ENCODE peak calls at places on chromosome 5, in five cellular contexts. One of them, this sample, is unnamed.
A peak's percentile ranks its signal among the peaks of the same experiment; 100 is the strongest.

GRCh38 chr5:145936401-145937131 is at the start of gene SH3RF2:
- DNase-seq in A549: peak; percentile 82
- DNase-seq in ovary: peak; percentile 30
- DNase-seq in tibial nerve: no peak
- DNase-seq in body of pancreas: peak; percentile 70
- DNase-seq in this sample: no peak

GRCh38 chr5:57221049-57221568 is 47.2 kb downstream of the GPBP1 start:
- DNase-seq in A549: peak; percentile 63
- DNase-seq in ovary: no peak
- DNase-seq in tibial nerve: peak; percentile 80
- DNase-seq in body of pancreas: no peak
- DNase-seq in this sample: peak; percentile 86

GRCh38 chr5:72815580-72816296 is 723 bp upstream of the TNPO1 start:
- DNase-seq in A549: no peak
- DNase-seq in ovary: no peak
- DNase-seq in tibial nerve: peak; percentile 38
- DNase-seq in body of pancreas: no peak
- DNase-seq in this sample: no peak

GRCh38 chr5:132011561-132012384 is at the start of gene ACSL6:
- DNase-seq in A549: no peak
- DNase-seq in ovary: peak; percentile 47
- DNase-seq in tibial nerve: no peak
- DNase-seq in body of pancreas: peak; percentile 53
- DNase-seq in this sample: peak; percentile 58

GRCh38 chr5:38316544-38317224 is 58.3 kb downstream of the EGFLAM start:
- DNase-seq in A549: no peak
- DNase-seq in ovary: peak; percentile 47
- DNase-seq in tibial nerve: peak; percentile 48
- DNase-seq in body of pancreas: no peak
- DNase-seq in this sample: no peak

GRCh38 chr5:125085797-125086505 is 339.5 kb upstream of the ZNF608 start:
- DNase-seq in A549: peak; percentile 3
- DNase-seq in ovary: no peak
- DNase-seq in tibial nerve: no peak
- DNase-seq in body of pancreas: no peak
- DNase-seq in this sample: no peak

GRCh38 chr5:91632871-91633270 is 249.8 kb upstream of the ARRDC3 start:
- DNase-seq in A549: peak; percentile 16
- DNase-seq in ovary: no peak
- DNase-seq in tibial nerve: no peak
- DNase-seq in body of pancreas: no peak
- DNase-seq in this sample: no peak

GRCh38 chr5:124789104-124789605 is 42.7 kb upstream of the ZNF608 start:
- DNase-seq in A549: peak; percentile 49
- DNase-seq in ovary: no peak
- DNase-seq in tibial nerve: no peak
- DNase-seq in body of pancreas: no peak
- DNase-seq in this sample: no peak

GRCh38 chr5:97094579-97095317 is 47.7 kb downstream of the LIX1 start:
- DNase-seq in A549: no peak
- DNase-seq in ovary: no peak
- DNase-seq in tibial nerve: no peak
- DNase-seq in body of pancreas: no peak
- DNase-seq in this sample: no peak

GRCh38 chr5:115377468-115378217 is 81.2 kb upstream of the CCDC112 start:
- DNase-seq in A549: peak; percentile 22
- DNase-seq in ovary: no peak
- DNase-seq in tibial nerve: no peak
- DNase-seq in body of pancreas: no peak
- DNase-seq in this sample: no peak

GRCh38 chr5:154590093-154590724 is 112.2 kb upstream of the HAND1 start:
- DNase-seq in A549: no peak
- DNase-seq in ovary: no peak
- DNase-seq in tibial nerve: no peak
- DNase-seq in body of pancreas: no peak
- DNase-seq in this sample: no peak

GRCh38 chr5:180860887-180861822 is at the start of gene ZFP62:
- DNase-seq in A549: peak; percentile 94
- DNase-seq in ovary: peak; percentile 95
- DNase-seq in tibial nerve: peak; percentile 72
- DNase-seq in body of pancreas: peak; percentile 93
- DNase-seq in this sample: peak; percentile 96
- TF ChIP-seq POLR2A in A549: peak; percentile 21
- TF ChIP-seq POLR2A in ovary: peak; percentile 41
- TF ChIP-seq POLR2A in tibial nerve: peak; percentile 64
- TF ChIP-seq POLR2A in body of pancreas: peak; percentile 85
- TF ChIP-seq POLR2A in this sample: peak; percentile 77

GRCh38 chr5:160466121-160466520 is 44.5 kb downstream of the PTTG1 start:
- DNase-seq in A549: no peak
- DNase-seq in ovary: no peak
- DNase-seq in tibial nerve: no peak
- DNase-seq in body of pancreas: no peak
- DNase-seq in this sample: no peak

GRCh38 chr5:160468576-160468975 is 46.9 kb downstream of the PTTG1 start:
- DNase-seq in A549: no peak
- DNase-seq in ovary: no peak
- DNase-seq in tibial nerve: no peak
- DNase-seq in body of pancreas: no peak
- DNase-seq in this sample: no peak

GRCh38 chr5:160466889-160467554 is 45.4 kb downstream of the PTTG1 start:
- DNase-seq in A549: peak; percentile 3
- DNase-seq in ovary: no peak
- DNase-seq in tibial nerve: no peak
- DNase-seq in body of pancreas: no peak
- DNase-seq in this sample: no peak

GRCh38 chr5:160469156-160470144 is 47.8 kb downstream of the PTTG1 start:
- DNase-seq in A549: no peak
- DNase-seq in ovary: no peak
- DNase-seq in tibial nerve: no peak
- DNase-seq in body of pancreas: no peak
- DNase-seq in this sample: no peak

DNA sequence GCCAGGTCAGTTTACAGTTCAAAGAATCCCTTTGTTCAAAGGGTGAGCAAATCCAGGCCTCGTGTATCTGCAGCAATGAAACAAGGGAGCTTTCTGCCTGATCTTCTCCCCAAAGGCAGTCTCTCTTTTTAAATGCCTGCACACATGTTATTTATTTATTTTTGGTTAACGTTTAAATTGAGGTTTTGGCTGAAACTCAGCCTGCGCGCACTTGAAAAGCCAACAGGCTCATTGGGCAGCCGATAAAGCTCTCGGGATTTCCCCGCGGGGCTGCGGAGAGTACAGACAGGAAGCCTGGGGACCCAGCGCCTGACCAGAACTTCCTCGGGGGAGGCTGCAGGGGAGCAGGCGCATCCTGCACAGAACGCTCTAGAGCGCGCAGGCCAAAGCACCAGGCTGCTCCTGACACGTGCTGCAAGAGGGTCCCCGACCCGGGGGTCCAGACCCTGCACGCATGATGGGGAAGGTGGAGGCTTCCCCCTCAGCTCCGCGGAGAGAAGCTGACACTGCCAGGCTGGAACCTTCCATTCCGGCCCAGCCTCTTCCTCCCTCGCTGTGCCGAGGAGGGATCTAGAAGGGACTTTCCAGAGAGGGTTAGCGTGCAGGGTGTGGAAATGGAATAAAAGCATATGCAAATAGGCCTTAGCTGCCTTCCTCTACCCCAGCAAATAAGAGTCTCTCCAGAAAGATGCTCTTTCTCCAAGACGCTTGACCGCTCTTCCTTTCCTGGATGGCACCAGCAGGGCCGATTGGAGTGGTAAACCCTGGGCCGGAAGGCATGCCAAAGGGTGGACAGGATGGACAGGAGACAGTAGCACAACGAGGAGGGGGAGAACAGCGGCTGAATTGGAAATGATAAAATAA is 46.1 kb downstream of the PTTG1 start:
- DNase-seq in A549: peak; percentile 18
- DNase-seq in ovary: peak; percentile 37
- DNase-seq in tibial nerve: peak; percentile 44
- DNase-seq in body of pancreas: peak; percentile 69
- DNase-seq in this sample: peak; percentile 35
- TF ChIP-seq POLR2A in A549: no peak
- TF ChIP-seq POLR2A in ovary: no peak
- TF ChIP-seq POLR2A in tibial nerve: no peak
- TF ChIP-seq POLR2A in body of pancreas: no peak
- TF ChIP-seq POLR2A in this sample: no peak

GRCh38 chr5:95960802-95961616 is 642 bp downstream of the ELL2 start:
- DNase-seq in A549: peak; percentile 80
- DNase-seq in ovary: peak; percentile 85
- DNase-seq in tibial nerve: peak; percentile 35
- DNase-seq in body of pancreas: peak; percentile 86
- DNase-seq in this sample: peak; percentile 88
- TF ChIP-seq POLR2A in A549: no peak
- TF ChIP-seq POLR2A in ovary: no peak
- TF ChIP-seq POLR2A in tibial nerve: peak; percentile 21
- TF ChIP-seq POLR2A in body of pancreas: no peak
- TF ChIP-seq POLR2A in this sample: no peak

DNA sequence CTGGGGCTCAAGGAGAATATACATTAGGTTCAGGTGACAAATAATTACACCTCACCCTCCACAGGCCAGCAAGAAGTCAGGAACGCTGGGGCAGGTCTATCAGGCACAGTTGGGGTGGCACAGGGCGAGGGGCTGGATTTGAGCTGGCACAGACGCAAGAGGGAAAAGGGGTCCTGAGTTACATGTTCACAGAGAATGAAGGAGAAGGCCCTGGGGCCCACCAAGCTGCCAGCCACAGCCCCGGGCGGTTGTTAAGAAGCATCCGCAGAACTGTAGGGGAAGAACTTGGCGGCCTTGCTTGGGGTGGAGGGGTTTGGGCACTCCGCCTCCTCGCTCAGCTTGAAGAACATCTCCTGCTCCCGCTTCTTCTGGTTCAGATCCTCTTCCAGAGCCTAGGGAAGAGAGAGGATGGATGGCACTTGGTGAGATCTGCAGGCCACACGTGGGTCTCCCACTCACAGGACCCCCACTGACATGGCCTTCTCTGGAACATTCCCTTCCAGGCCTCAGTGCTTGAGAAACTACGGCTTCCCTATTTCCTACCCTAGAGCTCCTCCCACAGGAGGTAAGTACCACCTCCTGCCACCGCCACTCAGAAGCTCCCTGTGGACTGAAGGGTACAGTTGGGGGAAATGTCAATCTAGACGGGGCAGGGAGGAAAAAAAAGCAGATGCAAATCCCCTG is 38.3 kb upstream of the FBXW11 start:
- DNase-seq in A549: no peak
- DNase-seq in ovary: no peak
- DNase-seq in tibial nerve: no peak
- DNase-seq in body of pancreas: no peak
- DNase-seq in this sample: no peak
- TF ChIP-seq POLR2A in A549: no peak
- TF ChIP-seq POLR2A in ovary: no peak
- TF ChIP-seq POLR2A in tibial nerve: no peak
- TF ChIP-seq POLR2A in body of pancreas: no peak
- TF ChIP-seq POLR2A in this sample: no peak

GRCh38 chr5:161685461-161685860 is at the start of gene GABRA6:
- DNase-seq in A549: no peak
- DNase-seq in ovary: no peak
- DNase-seq in tibial nerve: no peak
- DNase-seq in body of pancreas: no peak
- DNase-seq in this sample: no peak

GRCh38 chr5:161687316-161687715 is 1.8 kb downstream of the GABRA6 start:
- DNase-seq in A549: no peak
- DNase-seq in ovary: no peak
- DNase-seq in tibial nerve: no peak
- DNase-seq in body of pancreas: no peak
- DNase-seq in this sample: no peak

GRCh38 chr5:161686149-161686548 is 628 bp downstream of the GABRA6 start:
- DNase-seq in A549: no peak
- DNase-seq in ovary: no peak
- DNase-seq in tibial nerve: no peak
- DNase-seq in body of pancreas: no peak
- DNase-seq in this sample: no peak

GRCh38 chr5:161691911-161692310 is 6.4 kb downstream of the GABRA6 start:
- DNase-seq in A549: no peak
- DNase-seq in ovary: no peak
- DNase-seq in tibial nerve: no peak
- DNase-seq in body of pancreas: no peak
- DNase-seq in this sample: no peak

GRCh38 chr5:161686881-161687280 is 1.4 kb downstream of the GABRA6 start:
- DNase-seq in A549: no peak
- DNase-seq in ovary: no peak
- DNase-seq in tibial nerve: no peak
- DNase-seq in body of pancreas: no peak
- DNase-seq in this sample: no peak
- TF ChIP-seq POLR2A in A549: no peak
- TF ChIP-seq POLR2A in ovary: no peak
- TF ChIP-seq POLR2A in tibial nerve: no peak
- TF ChIP-seq POLR2A in body of pancreas: no peak
- TF ChIP-seq POLR2A in this sample: no peak

DNA sequence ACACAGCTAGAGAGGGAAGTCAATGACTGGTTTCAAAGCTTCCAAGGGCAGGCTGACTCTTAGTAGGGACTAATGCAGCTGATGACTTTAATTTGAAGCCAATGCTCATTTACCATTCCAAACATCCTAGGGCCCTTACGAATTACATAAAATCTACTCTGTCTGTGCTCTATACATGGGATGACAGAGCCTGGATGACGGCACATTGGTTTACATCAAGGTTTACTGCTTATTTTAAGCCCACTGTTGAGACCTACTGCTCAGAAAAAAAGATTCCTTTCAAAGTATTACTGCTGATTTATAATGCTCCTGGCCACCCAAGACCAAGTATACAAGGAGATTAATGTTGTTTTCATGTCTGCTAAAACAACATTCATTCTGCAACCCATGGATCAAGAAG is 74.1 kb downstream of the DAP start:
- DNase-seq in A549: no peak
- DNase-seq in ovary: no peak
- DNase-seq in tibial nerve: no peak
- DNase-seq in body of pancreas: no peak
- DNase-seq in this sample: no peak
- TF ChIP-seq POLR2A in A549: no peak
- TF ChIP-seq POLR2A in ovary: no peak
- TF ChIP-seq POLR2A in tibial nerve: no peak
- TF ChIP-seq POLR2A in body of pancreas: no peak
- TF ChIP-seq POLR2A in this sample: no peak

DNA sequence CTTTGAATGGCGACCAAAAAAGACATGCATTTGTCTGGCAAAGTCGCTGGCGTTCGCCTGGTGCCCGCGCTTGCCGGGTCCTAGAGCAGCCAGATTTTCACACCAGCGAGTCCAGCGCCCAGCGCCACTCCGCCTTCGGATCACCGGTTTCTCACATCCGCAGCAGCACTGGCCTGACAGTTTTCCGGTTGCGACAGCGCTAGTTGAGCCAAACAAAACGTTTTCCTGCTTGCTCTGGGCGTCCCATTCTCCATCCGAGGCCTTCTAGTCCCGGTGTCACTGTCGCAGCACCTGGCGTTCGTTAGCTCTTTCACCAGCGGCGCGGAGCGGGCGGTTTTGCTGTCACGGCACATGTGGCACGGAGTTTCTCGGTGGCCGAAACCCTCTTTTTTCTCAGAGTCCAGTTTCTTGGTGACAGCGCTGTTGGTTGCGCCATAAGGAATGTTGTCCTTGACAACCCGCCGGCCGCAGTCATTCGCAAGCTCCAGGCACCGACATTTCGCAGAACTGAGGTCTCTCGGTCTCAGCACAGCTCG is 48.0 kb downstream of the ANXA2R start:
- DNase-seq in A549: peak; percentile 87
- DNase-seq in ovary: peak; percentile 64
- DNase-seq in tibial nerve: peak; percentile 73
- DNase-seq in body of pancreas: peak; percentile 46
- DNase-seq in this sample: peak; percentile 86
- TF ChIP-seq POLR2A in A549: peak; percentile 7
- TF ChIP-seq POLR2A in ovary: peak; percentile 30
- TF ChIP-seq POLR2A in tibial nerve: peak; percentile 63
- TF ChIP-seq POLR2A in body of pancreas: peak; percentile 64
- TF ChIP-seq POLR2A in this sample: peak; percentile 92

GRCh38 chr5:141968914-141969608 is at the start of gene RNF14:
- DNase-seq in A549: peak; percentile 94
- DNase-seq in ovary: peak; percentile 95
- DNase-seq in tibial nerve: peak; percentile 81
- DNase-seq in body of pancreas: peak; percentile 92
- DNase-seq in this sample: peak; percentile 97
- TF ChIP-seq POLR2A in A549: peak; percentile 78
- TF ChIP-seq POLR2A in ovary: peak; percentile 64
- TF ChIP-seq POLR2A in tibial nerve: peak; percentile 94
- TF ChIP-seq POLR2A in body of pancreas: peak; percentile 96
- TF ChIP-seq POLR2A in this sample: peak; percentile 97